ENCODE peak calls at places on chromosomes 16 and 17, in four cellular contexts. K is esophagus muscularis mucosa, E is body of pancreas, U is lung. A is an unnamed sample.
A peak's percentile ranks its signal among the peaks of the same experiment; 100 is the strongest.

GRCh38 chr17:77164483-77165030 is 23.8 kb downstream of the SEC14L1 start:
- DNase-seq in K (no peak), E (no peak), U (no peak), A (no peak)

GRCh38 chr16:29256501-29256981 is 150.0 kb downstream of the NPIPB11 start:
- DNase-seq in K (no peak), E (no peak), U (no peak), A (no peak)

GRCh38 chr17:55198690-55199370 is 65.9 kb upstream of the HLF start:
- DNase-seq in U (no peak), K (no peak), E (no peak), A (no peak)

GRCh38 chr17:27506348-27507218 is 50.3 kb downstream of the KSR1 start:
- DNase-seq in K (no peak), U (no peak), E (no peak), A (no peak)

GRCh38 chr17:6555331-6556120 is 829 bp downstream of the PITPNM3 start:
- DNase-seq in K (no peak), U (no peak), E (peak; percentile 35), A (no peak)

GRCh38 chr17:74871329-74872076 is 1.3 kb downstream of the FDXR start:
- DNase-seq in E (no peak), U (no peak), K (no peak), A (no peak)

GRCh38 chr16:22938647-22939046 is 124.7 kb downstream of the HS3ST2 start:
- DNase-seq in U (no peak), E (no peak), K (no peak), A (no peak)

GRCh38 chr16:66696669-66697630 is at the start of gene CMTM4:
- DNase-seq in K (no peak), E (peak; percentile 91), U (peak; percentile 82), A (peak; percentile 76)

GRCh38 chr17:38617074-38617860 is 11.5 kb upstream of the SRCIN1 start:
- DNase-seq in K (no peak), U (no peak), E (no peak), A (no peak)

GRCh38 chr16:79632289-79632688 is 31.8 kb upstream of the MAF start:
- DNase-seq in E (no peak), K (no peak), U (no peak), A (no peak)

GRCh38 chr16:88703486-88704309 is 2.5 kb downstream of the RNF166 start:
- DNase-seq in K (no peak), E (no peak), U (peak; percentile 58), A (peak; percentile 58)
- H3K4me1 ChIP-seq in K (peaks cover 80% of the 10 kb centered on the region), E (peaks cover 34% of the 10 kb centered on the region), U (peaks cover 5% of the 10 kb centered on the region), A (peaks cover 51% of the 10 kb centered on the region)

GRCh38 chr17:42519546-42520444 is 16.2 kb upstream of the NAGLU start:
- DNase-seq in E (peak; percentile 69), K (peak; percentile 98), U (peak; percentile 86), A (no peak)
- H3K4me1 ChIP-seq in E (peaks cover 40% of the 10 kb centered on the region), K (peaks cover 92% of the 10 kb centered on the region), U (peaks cover 29% of the 10 kb centered on the region), A (no peaks in the 10 kb centered on the region)

DNA sequence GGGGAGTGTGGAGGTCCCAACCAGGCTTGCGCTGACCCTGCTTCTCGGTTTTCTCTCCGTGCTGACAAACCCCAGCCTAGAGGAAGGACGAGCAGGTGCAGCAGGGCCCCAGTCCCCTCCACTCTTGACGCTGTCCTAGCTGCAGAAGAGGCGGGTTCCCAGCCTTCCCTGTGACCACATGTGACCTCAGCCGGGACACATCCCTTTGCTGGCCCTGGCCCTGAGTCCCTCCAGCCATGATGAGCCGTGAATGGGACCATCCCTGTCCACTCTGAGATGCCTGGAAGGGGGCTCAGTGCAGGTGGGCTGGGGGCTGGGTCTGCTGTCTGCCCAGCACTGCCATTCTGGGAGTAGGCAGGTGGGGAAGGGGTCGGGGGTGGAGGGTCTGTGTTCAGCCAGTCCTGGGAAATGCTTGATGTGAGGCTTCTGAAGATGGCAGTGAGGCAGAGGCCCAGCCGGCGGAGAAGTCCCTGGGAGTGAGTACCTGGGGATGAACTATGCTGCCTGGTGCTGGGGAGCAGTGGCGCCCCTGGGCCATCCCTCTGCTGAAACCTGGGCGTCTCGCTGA is 1.9 kb upstream of the TUBB3 start:
- DNase-seq in K (no peak), U (no peak), E (no peak), A (no peak)
- H3K4me1 ChIP-seq in K (peaks cover 72% of the 10 kb centered on the region), U (no peaks in the 10 kb centered on the region), E (peaks cover 55% of the 10 kb centered on the region), A (peaks cover 57% of the 10 kb centered on the region)

DNA sequence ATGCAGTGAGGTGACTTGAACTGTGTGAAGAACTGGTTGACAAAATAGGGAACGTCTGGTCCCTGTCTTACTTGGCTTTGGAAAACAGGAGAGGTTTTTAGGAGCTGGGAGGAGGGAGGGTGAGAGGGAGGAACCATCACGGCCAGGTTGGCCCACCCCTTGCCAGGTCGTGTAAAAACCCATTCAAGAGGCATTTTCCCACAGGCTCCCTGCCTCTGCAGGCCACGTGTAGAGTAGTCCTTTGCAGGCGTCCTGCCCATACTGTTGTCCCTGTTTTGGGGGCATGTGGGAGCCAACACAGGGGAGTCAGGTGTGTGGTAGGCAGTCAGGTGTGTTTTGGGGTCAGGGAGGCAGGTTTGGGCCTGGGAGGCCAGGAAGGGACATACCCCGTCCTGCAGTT is 169.4 kb downstream of the RAB11FIP4 start:
- DNase-seq in K (no peak), E (no peak), U (no peak), A (no peak)
- H3K4me1 ChIP-seq in K (peaks cover 70% of the 10 kb centered on the region), E (peaks cover 67% of the 10 kb centered on the region), U (peaks cover 3% of the 10 kb centered on the region), A (peaks cover 6% of the 10 kb centered on the region)

GRCh38 chr16:4096509-4096908 is 19.7 kb downstream of the ADCY9 start:
- DNase-seq in U (no peak), E (no peak), K (no peak), A (no peak)

GRCh38 chr16:4101421-4102275 is 14.6 kb downstream of the ADCY9 start:
- DNase-seq in K (no peak), E (peak; percentile 58), U (no peak), A (no peak)

GRCh38 chr16:4094138-4094773 is 22.0 kb downstream of the ADCY9 start:
- DNase-seq in U (no peak), K (no peak), E (no peak), A (no peak)

GRCh38 chr16:4098496-4098895 is 17.7 kb downstream of the ADCY9 start:
- DNase-seq in U (no peak), K (no peak), E (no peak), A (no peak)

GRCh38 chr16:4097826-4098240 is 18.4 kb downstream of the ADCY9 start:
- DNase-seq in U (no peak), K (no peak), E (no peak), A (no peak)
- H3K4me1 ChIP-seq in U (peaks cover 9% of the 10 kb centered on the region), K (peaks cover 52% of the 10 kb centered on the region), E (peaks cover 43% of the 10 kb centered on the region), A (no peaks in the 10 kb centered on the region)

DNA sequence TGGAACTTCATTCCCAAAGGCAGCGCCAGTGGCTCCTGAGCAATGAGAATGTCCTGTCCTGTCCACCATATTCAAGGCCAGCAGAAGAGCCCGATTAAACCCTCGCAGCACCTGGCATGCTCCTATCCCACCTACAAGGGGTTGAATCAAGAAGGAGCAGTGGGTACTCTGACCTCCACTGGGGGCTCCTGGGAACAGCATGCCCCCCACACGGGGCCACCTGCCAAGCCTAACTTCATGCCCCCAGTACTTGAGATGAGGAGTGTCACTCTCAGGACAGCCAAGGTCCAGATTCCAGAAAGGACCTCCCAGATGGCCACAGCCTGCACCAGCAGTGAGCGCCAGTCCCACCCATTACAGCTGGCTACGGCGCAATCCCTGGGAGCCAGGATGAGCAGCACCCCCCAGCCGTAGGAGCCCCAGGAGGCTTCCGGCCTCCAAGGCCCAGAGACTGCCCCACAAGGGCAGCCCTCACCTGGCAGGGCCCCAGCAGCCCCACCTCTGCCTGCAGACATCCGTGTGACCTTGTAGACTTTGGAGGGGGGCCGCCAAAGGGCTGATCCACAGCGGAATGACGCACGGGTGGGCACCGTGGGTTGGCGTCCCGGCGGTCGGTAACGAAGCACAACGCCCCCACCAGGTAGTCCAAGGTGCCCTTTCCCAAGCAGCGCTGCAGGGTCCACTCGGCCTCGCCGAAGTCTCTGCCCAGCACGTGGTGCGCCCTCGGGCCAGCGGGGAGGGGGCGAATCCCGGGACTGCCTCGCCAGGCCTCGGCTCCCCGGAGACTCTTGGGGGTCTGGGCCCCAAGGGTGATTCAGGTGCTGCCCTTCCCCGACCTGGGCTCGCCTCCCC is 1.0 kb upstream of the MPDU1 start:
- DNase-seq in E (no peak), U (peak; percentile 35), K (no peak), A (no peak)
- H3K4me1 ChIP-seq in E (peaks cover 49% of the 10 kb centered on the region), U (peaks cover 10% of the 10 kb centered on the region), K (peaks cover 89% of the 10 kb centered on the region), A (peaks cover 40% of the 10 kb centered on the region)

A was measured in CD8-positive, alpha-beta T cell.